ENCODE peak calls at places on chromosomes 16 and 17, in nine cellular contexts. E, L, K, Z, J, W, M, X and D are unnamed samples.
A peak's percentile ranks its signal among the peaks of the same experiment; 100 is the strongest.

GRCh38 chr16:11396241-11397048 is 51.2 kb downstream of the RMI2 start:
- DNase-seq in E (peak; percentile 1), L (peak; percentile 52), K (peak; percentile 91), Z (peak; percentile 78), J (peak; percentile 69), W (peak; percentile 52), M (peak; percentile 82), X (peak; percentile 70), D (peak; percentile 80)

GRCh38 chr17:31533546-31534155 is 142.2 kb downstream of the RAB11FIP4 start:
- DNase-seq in E (peak; percentile 24), L (no peak), K (peak; percentile 56), Z (peak; percentile 80), J (peak; percentile 41), W (peak; percentile 27), M (no peak), X (no peak), D (no peak)

GRCh38 chr17:35752471-35752870 is 568 bp downstream of the GAS2L2 start:
- DNase-seq in E (no peak), L (no peak), K (no peak), Z (no peak), J (no peak), W (no peak), M (no peak), X (no peak), D (no peak)

GRCh38 chr17:74233937-74234336 is 20.6 kb downstream of the TTYH2 start:
- DNase-seq in E (no peak), L (no peak), K (no peak), Z (no peak), J (no peak), W (no peak), M (no peak), X (no peak), D (no peak)

GRCh38 chr17:73234746-73235145 is 26.9 kb downstream of the CPSF4L start:
- DNase-seq in E (no peak), L (no peak), K (no peak), Z (no peak), J (no peak), W (no peak), M (no peak), X (no peak), D (no peak)

GRCh38 chr16:56357765-56358322 is 67.5 kb downstream of the AMFR start:
- DNase-seq in E (no peak), L (peak; percentile 6), K (no peak), Z (peak; percentile 60), J (no peak), W (no peak), M (peak; percentile 82), X (no peak), D (peak; percentile 77)

GRCh38 chr17:17186051-17186450 is 20.1 kb downstream of the PLD6 start:
- DNase-seq in E (no peak), L (no peak), K (no peak), Z (peak; percentile 58), J (peak; percentile 67), W (peak; percentile 40), M (peak; percentile 23), X (no peak), D (no peak)

GRCh38 chr17:37816951-37817350 is 72.1 kb upstream of the HNF1B start:
- DNase-seq in E (no peak), L (no peak), K (no peak), Z (no peak), J (no peak), W (no peak), M (no peak), X (no peak), D (no peak)

GRCh38 chr17:71975331-71975801 is 145.5 kb upstream of the SOX9 start:
- DNase-seq in E (no peak), L (no peak), K (peak; percentile 41), Z (peak; percentile 15), J (no peak), W (no peak), M (peak; percentile 27), X (peak; percentile 58), D (peak; percentile 11)

GRCh38 chr16:57372372-57373116 is at the start of gene CX3CL1:
- DNase-seq in E (no peak), L (no peak), K (peak; percentile 56), Z (peak; percentile 92), J (no peak), W (no peak), M (peak; percentile 29), X (peak; percentile 64), D (peak; percentile 16)

GRCh38 chr17:77145635-77146632 is 5.2 kb downstream of the SEC14L1 start:
- DNase-seq in E (no peak), L (no peak), K (no peak), Z (peak; percentile 73), J (no peak), W (no peak), M (peak; percentile 81), X (peak; percentile 46), D (peak; percentile 79)

GRCh38 chr17:31598921-31599571 is 207.6 kb downstream of the RAB11FIP4 start:
- DNase-seq in E (no peak), L (no peak), K (no peak), Z (no peak), J (no peak), W (no peak), M (no peak), X (no peak), D (no peak)

GRCh38 chr17:35723735-35724134 is 7.7 kb upstream of the RASL10B start:
- DNase-seq in E (no peak), L (no peak), K (no peak), Z (no peak), J (no peak), W (no peak), M (no peak), X (no peak), D (no peak)

GRCh38 chr17:30173649-30174048 is 57.0 kb downstream of the NSRP1 start:
- DNase-seq in E (no peak), L (no peak), K (no peak), Z (no peak), J (no peak), W (no peak), M (no peak), X (no peak), D (no peak)

GRCh38 chr17:49583889-49584288 is 8.2 kb downstream of the NXPH3 start:
- DNase-seq in E (no peak), L (no peak), K (no peak), Z (no peak), J (no peak), W (no peak), M (peak; percentile 61), X (no peak), D (peak; percentile 56)

GRCh38 chr16:22638393-22639206 is 127.9 kb downstream of the NPIPB5 start:
- DNase-seq in E (no peak), L (no peak), K (no peak), Z (no peak), J (no peak), W (no peak), M (no peak), X (no peak), D (no peak)

GRCh38 chr16:6331770-6332169 is 1000.9 kb upstream of the RBFOX1 start:
- DNase-seq in E (no peak), L (no peak), K (no peak), Z (peak; percentile 27), J (no peak), W (no peak), M (no peak), X (no peak), D (no peak)